ENCODE peak calls at places on chromosomes 4 and X, in seven cellular contexts. Q is breast epithelium, R is fibroblast of mammary gland, X is GM23248, E is A549, A is lower leg skin, S is keratinocyte. L is an unnamed sample.

GRCh38 chr4:74474345-74475099 is 29.6 kb downstream of the AREG start:
- DNase-seq in Q (no peak), R (peak; percentile 73), X (peak; percentile 54), E (no peak), A (no peak), S (no peak), L (no peak)

GRCh38 chr4:38673109-38673978 is 9.3 kb downstream of the KLF3 start:
- DNase-seq in Q (no peak), R (peak; percentile 74), X (peak; percentile 73), E (peak; percentile 69), A (peak; percentile 93), S (no peak), L (no peak)

GRCh38 chr4:88908003-88908402 is 149.0 kb downstream of the FAM13A start:
- DNase-seq in Q (no peak), R (peak; percentile 34), X (peak; percentile 30), E (no peak), A (no peak), S (no peak), L (no peak)

GRCh38 chr4:105605493-105605892 is 53.1 kb downstream of the ARHGEF38 start:
- DNase-seq in Q (no peak), R (peak; percentile 32), X (peak; percentile 39), E (no peak), A (no peak), S (no peak), L (no peak)

GRCh38 chr4:131644619-131645018 is 1504.5 kb upstream of the PCDH10 start:
- DNase-seq in Q (no peak), R (peak; percentile 51), X (no peak), E (peak; percentile 42), A (no peak), S (peak; percentile 1), L (no peak)

GRCh38 chrX:71254092-71254941 is at the start of gene ZMYM3:
- DNase-seq in Q (peak; percentile 79), R (peak; percentile 71), X (peak; percentile 91), E (peak; percentile 85), A (peak; percentile 95), S (no peak), L (peak; percentile 41)

GRCh38 chrX:95058815-95059214 is 1384.8 kb downstream of the FAM133A start:
- DNase-seq in Q (no peak), R (peak; percentile 83), X (peak; percentile 77), E (peak; percentile 1), A (no peak), S (no peak), L (no peak)

GRCh38 chrX:147875866-147876596 is 35.7 kb upstream of the FMR1 start:
- DNase-seq in Q (no peak), R (peak; percentile 18), X (no peak), E (no peak), A (no peak), S (no peak), L (no peak)

GRCh38 chr4:3291411-3291968 is 1.3 kb upstream of the RGS12 start:
- DNase-seq in Q (peak; percentile 81), R (no peak), X (no peak), E (no peak), A (peak; percentile 91), S (no peak), L (no peak)

GRCh38 chrX:67544281-67544680 is 460 bp downstream of the AR start:
- DNase-seq in Q (no peak), R (peak; percentile 18), X (peak; percentile 55), E (peak; percentile 18), A (no peak), S (no peak), L (no peak)

GRCh38 chr4:100421356-100421978 is 96.4 kb downstream of the EMCN start:
- DNase-seq in Q (no peak), R (peak; percentile 67), X (peak; percentile 67), E (peak; percentile 26), A (no peak), S (no peak), L (no peak)

GRCh38 chr4:187666634-187667033 is 328.9 kb upstream of the ZFP42 start:
- DNase-seq in Q (no peak), R (peak; percentile 33), X (peak; percentile 1), E (no peak), A (no peak), S (no peak), L (no peak)

GRCh38 chrX:117610049-117610448 is 506.6 kb downstream of the KLHL13 start:
- DNase-seq in Q (no peak), R (no peak), X (no peak), E (no peak), A (no peak), S (no peak), L (no peak)

GRCh38 chr4:15244354-15244753 is 183.5 kb upstream of the C1QTNF7 start:
- DNase-seq in Q (no peak), R (peak; percentile 83), X (peak; percentile 40), E (no peak), A (no peak), S (no peak), L (no peak)

GRCh38 chr4:30600246-30600645 is 119.9 kb upstream of the PCDH7 start:
- DNase-seq in Q (no peak), R (peak; percentile 73), X (peak; percentile 9), E (no peak), A (no peak), S (no peak), L (no peak)

GRCh38 chr4:6309755-6310154 is 40.1 kb downstream of the WFS1 start:
- DNase-seq in Q (no peak), R (no peak), X (no peak), E (no peak), A (no peak), S (no peak), L (no peak)
- H3K4me3 ChIP-seq in Q (peak overlapping the region; percentile 54), R (no peak overlapping the region), X (peak overlapping the region; percentile 47), E (peak overlapping the region; percentile 38), A (no peak overlapping the region), S (no peak overlapping the region), L (peak overlapping the region; percentile 61)

GRCh38 chrX:124362072-124362471 is 15.7 kb downstream of the SH2D1A start:
- DNase-seq in Q (no peak), R (no peak), X (no peak), E (no peak), A (no peak), S (no peak), L (no peak)

GRCh38 chrX:124354648-124355047 is 8.3 kb downstream of the SH2D1A start:
- DNase-seq in Q (no peak), R (no peak), X (no peak), E (no peak), A (no peak), S (no peak), L (no peak)

GRCh38 chrX:124362761-124363160 is 16.4 kb downstream of the SH2D1A start:
- DNase-seq in Q (no peak), R (no peak), X (no peak), E (no peak), A (no peak), S (no peak), L (no peak)

GRCh38 chrX:124358796-124359386 is 12.5 kb downstream of the SH2D1A start:
- DNase-seq in Q (no peak), R (no peak), X (no peak), E (no peak), A (no peak), S (no peak), L (no peak)
- H3K4me3 ChIP-seq in Q (no peak overlapping the region), R (no peak overlapping the region), X (no peak overlapping the region), E (no peak overlapping the region), A (no peak overlapping the region), S (no peak overlapping the region), L (no peak overlapping the region)

GRCh38 chr4:145732895-145733880 is 53.2 kb downstream of the C4orf51 start:
- DNase-seq in Q (peak; percentile 97), R (peak; percentile 88), X (peak; percentile 99), E (peak; percentile 83), A (peak; percentile 99), S (no peak), L (peak; percentile 79)

GRCh38 chr4:145734051-145734450 is 54.1 kb downstream of the C4orf51 start:
- DNase-seq in Q (no peak), R (peak; percentile 30), X (peak; percentile 45), E (no peak), A (no peak), S (no peak), L (no peak)

GRCh38 chr4:145735330-145735638 is 55.3 kb downstream of the C4orf51 start:
- DNase-seq in Q (no peak), R (peak; percentile 91), X (peak; percentile 97), E (peak; percentile 72), A (no peak), S (peak; percentile 55), L (no peak)

GRCh38 chr4:145735777-145736176 is 55.8 kb downstream of the C4orf51 start:
- DNase-seq in Q (no peak), R (no peak), X (no peak), E (no peak), A (no peak), S (no peak), L (no peak)

DNA sequence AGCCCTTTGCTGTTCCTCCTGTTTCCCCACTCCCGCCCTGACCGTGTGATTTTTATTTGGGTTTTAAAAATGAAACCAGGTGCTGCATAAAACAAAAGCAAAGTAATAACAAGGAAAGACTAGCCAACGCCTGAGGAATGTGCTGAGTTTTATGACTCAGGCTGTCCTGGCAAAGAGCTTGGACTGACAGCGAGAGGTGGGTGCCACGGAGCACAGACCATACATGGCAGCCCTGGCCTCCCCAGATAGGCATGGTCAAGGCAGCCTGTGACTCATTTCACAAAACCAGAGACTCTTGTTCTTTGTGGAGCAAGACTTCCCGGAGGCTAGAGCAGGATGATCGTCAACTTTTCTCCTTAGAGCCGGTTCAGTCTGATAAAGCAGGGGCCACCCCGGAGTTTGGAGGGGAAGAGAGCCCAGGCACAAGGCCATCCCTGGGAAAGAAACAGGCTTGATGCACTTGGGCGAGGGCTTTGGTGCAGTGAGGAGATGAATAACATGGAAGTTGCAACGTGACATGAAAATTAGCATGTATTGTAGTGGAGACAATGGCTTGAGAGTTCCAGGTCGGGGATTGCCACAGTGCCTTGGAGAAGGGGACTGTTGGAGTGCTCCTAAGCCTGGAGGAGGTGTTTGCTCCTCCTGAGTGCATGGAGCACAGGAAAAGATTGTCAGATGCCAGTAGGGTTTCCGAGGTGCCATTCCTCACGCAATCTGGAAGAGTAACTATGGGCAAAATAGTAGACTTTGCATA is 54.8 kb downstream of the C4orf51 start:
- DNase-seq in Q (peak; percentile 75), R (peak; percentile 97), X (peak; percentile 99), E (peak; percentile 72), A (peak; percentile 88), S (peak; percentile 92), L (peak; percentile 88)
- H3K4me3 ChIP-seq in Q (peak overlapping the region; percentile 39), R (peak overlapping the region; percentile 26), X (peak overlapping the region; percentile 76), E (no peak overlapping the region), A (no peak overlapping the region), S (peak overlapping the region; percentile 7), L (peak overlapping the region; percentile 89)

DNA sequence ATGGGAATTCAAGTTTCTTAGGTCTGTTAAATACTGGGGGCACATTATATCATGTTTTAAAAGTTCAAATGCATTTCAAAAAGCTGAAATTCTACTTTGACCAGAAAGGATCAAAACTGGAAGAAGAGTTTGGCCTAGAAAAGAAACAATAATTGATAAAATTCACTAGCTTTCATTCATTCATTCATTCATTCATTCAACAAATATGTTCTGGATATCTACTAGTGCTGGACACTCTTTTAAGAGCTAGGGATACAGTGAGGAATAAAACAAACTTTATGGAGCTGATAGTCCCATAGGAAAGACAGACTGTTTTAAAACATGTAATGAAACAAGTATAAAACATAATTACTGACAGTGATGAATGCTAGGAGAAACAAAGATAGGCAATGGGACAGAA is 106.0 kb downstream of the JADE1 start:
- DNase-seq in Q (no peak), R (no peak), X (no peak), E (no peak), A (no peak), S (no peak), L (no peak)
- H3K4me3 ChIP-seq in Q (no peak overlapping the region), R (no peak overlapping the region), X (no peak overlapping the region), E (no peak overlapping the region), A (no peak overlapping the region), S (no peak overlapping the region), L (no peak overlapping the region)

L was measured in thoracic aorta.